ENCODE peak calls at places on chromosomes 6 and 20, in seven cellular contexts. W, G, H, L, Y, V and I are unnamed samples. For H3K36me3 and H3K9me3, the result is how much of the 10 kb centered on the place peaks cover.

GRCh38 chr20:19603390-19603753 is 154.7 kb upstream of the RIN2 start:
- DNase-seq in W (no peak), G (no peak), H (no peak), L (no peak), Y (no peak), V (no peak), I (no peak)

GRCh38 chr20:44092551-44093248 is 94.3 kb downstream of the JPH2 start:
- DNase-seq in W (peak), G (no peak), H (no peak), L (no peak), Y (peak), V (no peak), I (peak)

GRCh38 chr6:52995913-52996685 is 1.0 kb upstream of the GSTA4 start:
- DNase-seq in W (peak), G (peak), H (peak), L (no peak), Y (peak), V (peak), I (peak)

GRCh38 chr6:143513410-143513809 is 1.9 kb upstream of the FUCA2 start:
- DNase-seq in W (peak), G (peak), H (no peak), L (peak), Y (no peak), V (peak), I (peak)

GRCh38 chr20:46220808-46221207 is 87.5 kb downstream of the CDH22 start:
- DNase-seq in W (peak), G (no peak), H (no peak), L (no peak), Y (no peak), V (no peak), I (peak)

GRCh38 chr20:57186192-57186591 is 80.2 kb downstream of the BMP7 start:
- DNase-seq in W (no peak), G (no peak), H (no peak), L (no peak), Y (no peak), V (no peak), I (no peak)

GRCh38 chr20:19495905-19496703 is 262.0 kb upstream of the RIN2 start:
- DNase-seq in W (no peak), G (peak), H (no peak), L (no peak), Y (peak), V (no peak), I (no peak)

GRCh38 chr6:8389034-8389818 is 46.1 kb downstream of the SLC35B3 start:
- DNase-seq in W (no peak), G (no peak), H (no peak), L (no peak), Y (no peak), V (no peak), I (no peak)

GRCh38 chr6:107441706-107442105 is 17.7 kb downstream of the PDSS2 start:
- DNase-seq in W (no peak), G (no peak), H (no peak), L (no peak), Y (no peak), V (no peak), I (no peak)

GRCh38 chr6:63576985-63577712 is 4.9 kb downstream of the LOC128125822 start:
- DNase-seq in W (no peak), G (no peak), H (no peak), L (no peak), Y (no peak), V (no peak), I (no peak)

GRCh38 chr6:158485411-158485810 is 74.5 kb upstream of the TMEM181 start:
- DNase-seq in W (no peak), G (no peak), H (no peak), L (no peak), Y (peak), V (no peak), I (no peak)

GRCh38 chr6:23329091-23329490 is 759.7 kb downstream of the HDGFL1 start:
- DNase-seq in W (no peak), G (no peak), H (no peak), L (no peak), Y (no peak), V (no peak), I (no peak)

GRCh38 chr6:122719176-122719575 is 60.3 kb upstream of the FABP7 start:
- DNase-seq in W (no peak), G (no peak), H (no peak), L (no peak), Y (no peak), V (no peak), I (no peak)

GRCh38 chr6:49423817-49424216 is 39.2 kb downstream of the MMUT start:
- DNase-seq in W (no peak), G (no peak), H (no peak), L (no peak), Y (no peak), V (no peak), I (no peak)

GRCh38 chr6:3751730-3752537 is 421 bp upstream of the PXDC1 start:
- DNase-seq in W (peak), G (peak), H (no peak), L (peak), Y (peak), V (peak), I (peak)

GRCh38 chr6:142369266-142369665 is 67.5 kb downstream of the ADGRG6 start:
- DNase-seq in W (no peak), G (no peak), H (no peak), L (no peak), Y (no peak), V (no peak), I (no peak)

GRCh38 chr20:21099653-21100589 is 6.2 kb downstream of the LINC00237 start:
- DNase-seq in W (peak), G (peak), H (no peak), L (peak), Y (no peak), V (peak), I (no peak)

GRCh38 chr20:58224097-58224496 is 4.4 kb downstream of the ANKRD60 start:
- DNase-seq in W (no peak), G (no peak), H (no peak), L (no peak), Y (no peak), V (no peak), I (no peak)

DNA sequence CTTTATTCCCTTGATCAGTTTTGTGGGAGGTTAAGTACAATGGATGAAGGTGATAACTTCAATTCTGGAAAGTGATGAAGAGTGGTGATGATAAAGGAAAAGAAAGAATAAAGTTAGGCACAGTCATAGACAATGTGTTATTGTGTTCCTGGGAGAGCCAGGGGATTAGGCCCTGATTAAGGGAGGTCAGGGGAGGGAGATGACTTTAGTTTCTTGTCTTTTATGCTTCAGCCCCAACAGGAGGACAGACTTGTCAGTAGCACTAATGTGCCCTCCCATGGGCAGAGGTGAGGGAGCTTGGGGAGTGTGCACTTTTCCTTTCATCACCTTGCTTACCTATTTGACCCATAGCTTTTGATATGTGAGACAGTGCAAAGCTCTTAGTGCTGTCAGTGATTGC is 115.7 kb downstream of the CD109 start:
- DNase-seq in W (no peak), G (no peak), H (no peak), L (no peak), Y (no peak), V (no peak), I (peak)
- H3K36me3 ChIP-seq in W (under half), G (under half), H (under half), L (under half), Y (under half), V (under half), I (under half)

DNA sequence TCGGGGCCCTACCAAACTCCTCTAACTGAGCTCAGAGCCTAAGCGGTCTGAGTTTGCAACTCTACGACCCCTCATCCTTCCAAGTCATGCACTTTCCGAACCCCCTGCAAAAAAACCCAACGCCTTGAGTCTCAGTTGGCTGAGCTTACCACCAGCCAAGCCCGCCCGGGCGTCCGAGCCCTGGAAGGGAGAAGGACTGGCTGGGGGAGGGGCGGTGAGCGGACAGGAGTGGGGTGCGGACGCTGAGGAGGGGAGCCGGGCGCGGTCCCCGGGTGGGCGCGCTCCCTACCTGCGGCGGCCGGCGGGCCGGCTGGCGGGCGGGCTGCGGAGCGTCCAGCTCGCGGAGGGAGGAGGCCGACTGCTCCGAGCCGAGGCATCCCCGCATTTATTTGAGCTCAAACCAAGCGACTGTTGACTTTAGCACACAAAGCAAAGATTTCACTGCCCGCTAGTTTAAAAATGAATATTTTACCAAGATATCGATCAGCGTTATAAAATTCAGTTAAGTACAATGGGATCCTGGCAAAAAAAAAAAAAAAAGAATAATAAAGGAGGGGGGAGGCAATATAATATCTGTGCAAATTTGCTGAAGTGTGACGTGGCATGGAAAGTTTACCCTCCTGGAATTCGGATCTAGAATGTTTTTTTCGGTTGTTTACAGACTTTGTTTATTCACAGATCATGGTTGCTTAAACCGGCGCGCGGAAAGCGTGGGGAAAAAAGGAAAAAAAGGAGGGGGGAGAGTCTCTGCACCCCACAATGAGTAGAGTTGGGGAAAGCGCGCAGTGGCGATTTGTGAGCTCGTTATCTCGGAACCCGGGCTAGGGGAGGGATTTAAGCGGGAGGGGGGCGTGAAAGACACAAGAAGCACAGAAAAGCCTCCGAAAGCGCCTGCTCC is 5.9 kb downstream of the FOXA2 start:
- DNase-seq in W (no peak), G (no peak), H (no peak), L (peak), Y (no peak), V (no peak), I (no peak)
- H3K9me3 ChIP-seq in W (under half), G (under half), H (under half), L (under half), Y (under half), V (under half), I (under half)

GRCh38 chr6:299050-299980 is 7.0 kb downstream of the DUSP22 start:
- DNase-seq in W (no peak), G (no peak), H (no peak), L (no peak), Y (no peak), V (no peak), I (no peak)

GRCh38 chr6:294656-295565 is 2.6 kb downstream of the DUSP22 start:
- DNase-seq in W (no peak), G (no peak), H (no peak), L (no peak), Y (no peak), V (no peak), I (no peak)

GRCh38 chr6:297571-298232 is 5.4 kb downstream of the DUSP22 start:
- DNase-seq in W (no peak), G (no peak), H (no peak), L (no peak), Y (no peak), V (no peak), I (no peak)

GRCh38 chr6:298233-299049 is 6.2 kb downstream of the DUSP22 start:
- DNase-seq in W (no peak), G (no peak), H (no peak), L (no peak), Y (no peak), V (no peak), I (no peak)

GRCh38 chr6:296151-297122 is 4.2 kb downstream of the DUSP22 start:
- DNase-seq in W (no peak), G (no peak), H (no peak), L (no peak), Y (no peak), V (peak), I (no peak)
- H3K4me3 ChIP-seq in W (no peak), G (no peak), H (no peak), L (no peak), Y (no peak), V (no peak), I (no peak)

GRCh38 chr6:7178280-7178679 is 70.5 kb downstream of the RREB1 start:
- DNase-seq in W (no peak), G (no peak), H (no peak), L (no peak), Y (no peak), V (no peak), I (no peak)
- H3K36me3 ChIP-seq in W (half or more), G (under half), H (under half), L (half or more), Y (under half), V (under half), I (half or more)

GRCh38 chr6:163030980-163031379 is 303.2 kb downstream of the PACRG start:
- DNase-seq in W (no peak), G (no peak), H (no peak), L (no peak), Y (no peak), V (no peak), I (no peak)

GRCh38 chr6:163031931-163032330 is 304.2 kb downstream of the PACRG start:
- DNase-seq in W (no peak), G (no peak), H (no peak), L (no peak), Y (no peak), V (no peak), I (no peak)

GRCh38 chr6:163038317-163038716 is 310.5 kb downstream of the PACRG start:
- DNase-seq in W (no peak), G (no peak), H (no peak), L (no peak), Y (no peak), V (no peak), I (no peak)

GRCh38 chr6:163036251-163036650 is 308.5 kb downstream of the PACRG start:
- DNase-seq in W (no peak), G (no peak), H (no peak), L (no peak), Y (no peak), V (no peak), I (no peak)
- H3K9me3 ChIP-seq in W (under half), G (under half), H (under half), L (under half), Y (under half), V (under half), I (under half)